ENCODE peak calls at places on chromosome 1, in eight cellular contexts. One of them, this sample, is unnamed.

GRCh38 chr1:234676103-234676594 is 66.2 kb upstream of the IRF2BP2 start:
- DNase-seq in thyroid gland: peak; percentile 61
- DNase-seq in HCT116: no peak
- DNase-seq in stomach: peak; percentile 78
- DNase-seq in sigmoid colon: peak; percentile 91
- DNase-seq in NB4: peak; percentile 65
- DNase-seq in upper lobe of left lung: no peak
- DNase-seq in ovary: peak; percentile 82
- DNase-seq in this sample: peak; percentile 94

GRCh38 chr1:89887270-89887669 is 66.4 kb downstream of the LRRC8D start:
- DNase-seq in upper lobe of left lung: no peak
- DNase-seq in ovary: no peak
- DNase-seq in HCT116: no peak
- DNase-seq in stomach: no peak
- DNase-seq in sigmoid colon: no peak
- DNase-seq in NB4: no peak
- DNase-seq in thyroid gland: no peak
- DNase-seq in this sample: no peak

GRCh38 chr1:41358152-41358937 is 2.9 kb upstream of the FOXO6 start:
- DNase-seq in NB4: peak; percentile 23
- DNase-seq in stomach: no peak
- DNase-seq in sigmoid colon: no peak
- DNase-seq in ovary: peak; percentile 29
- DNase-seq in upper lobe of left lung: no peak
- DNase-seq in HCT116: no peak
- DNase-seq in thyroid gland: peak; percentile 24
- DNase-seq in this sample: no peak

GRCh38 chr1:44154049-44154448 is 12.6 kb upstream of the KLF18 start:
- DNase-seq in stomach: no peak
- DNase-seq in NB4: no peak
- DNase-seq in sigmoid colon: no peak
- DNase-seq in HCT116: peak; percentile 52
- DNase-seq in thyroid gland: no peak
- DNase-seq in upper lobe of left lung: no peak
- DNase-seq in ovary: no peak
- DNase-seq in this sample: no peak

GRCh38 chr1:89688607-89689006 is 55.7 kb downstream of the LRRC8C start:
- DNase-seq in sigmoid colon: no peak
- DNase-seq in thyroid gland: no peak
- DNase-seq in ovary: no peak
- DNase-seq in HCT116: no peak
- DNase-seq in upper lobe of left lung: no peak
- DNase-seq in NB4: no peak
- DNase-seq in stomach: no peak
- DNase-seq in this sample: no peak

GRCh38 chr1:41919131-41919530 is 409 bp upstream of the HIVEP3 start:
- DNase-seq in ovary: no peak
- DNase-seq in HCT116: no peak
- DNase-seq in sigmoid colon: no peak
- DNase-seq in upper lobe of left lung: peak; percentile 13
- DNase-seq in thyroid gland: peak; percentile 34
- DNase-seq in stomach: no peak
- DNase-seq in NB4: no peak
- DNase-seq in this sample: no peak

GRCh38 chr1:28163496-28164120 is 12.9 kb downstream of the PTAFR start:
- DNase-seq in upper lobe of left lung: no peak
- DNase-seq in HCT116: no peak
- DNase-seq in sigmoid colon: no peak
- DNase-seq in NB4: no peak
- DNase-seq in thyroid gland: no peak
- DNase-seq in ovary: peak; percentile 42
- DNase-seq in stomach: no peak
- DNase-seq in this sample: no peak

GRCh38 chr1:180912211-180912800 is 391 bp upstream of the KIAA1614 start:
- DNase-seq in HCT116: no peak
- DNase-seq in stomach: no peak
- DNase-seq in thyroid gland: peak; percentile 38
- DNase-seq in sigmoid colon: peak; percentile 68
- DNase-seq in ovary: peak; percentile 68
- DNase-seq in NB4: no peak
- DNase-seq in upper lobe of left lung: peak; percentile 87
- DNase-seq in this sample: peak; percentile 29

GRCh38 chr1:7470904-7471638 is 300.0 kb upstream of the VAMP3 start:
- DNase-seq in HCT116: peak; percentile 90
- DNase-seq in ovary: peak; percentile 81
- DNase-seq in NB4: peak; percentile 10
- DNase-seq in sigmoid colon: peak; percentile 92
- DNase-seq in stomach: peak; percentile 46
- DNase-seq in thyroid gland: peak; percentile 88
- DNase-seq in upper lobe of left lung: peak; percentile 47
- DNase-seq in this sample: peak; percentile 47

GRCh38 chr1:154862927-154863701 is 7.0 kb downstream of the KCNN3 start:
- DNase-seq in stomach: no peak
- DNase-seq in sigmoid colon: no peak
- DNase-seq in ovary: no peak
- DNase-seq in thyroid gland: no peak
- DNase-seq in NB4: no peak
- DNase-seq in HCT116: no peak
- DNase-seq in upper lobe of left lung: no peak
- DNase-seq in this sample: no peak

GRCh38 chr1:150106331-150106730 is 38.8 kb downstream of the VPS45 start:
- DNase-seq in sigmoid colon: no peak
- DNase-seq in NB4: no peak
- DNase-seq in stomach: no peak
- DNase-seq in HCT116: no peak
- DNase-seq in upper lobe of left lung: no peak
- DNase-seq in thyroid gland: no peak
- DNase-seq in ovary: no peak
- DNase-seq in this sample: no peak

GRCh38 chr1:18923721-18924610 is 21.6 kb upstream of the ALDH4A1 start:
- DNase-seq in NB4: peak; percentile 81
- DNase-seq in thyroid gland: peak; percentile 55
- DNase-seq in stomach: no peak
- DNase-seq in sigmoid colon: no peak
- DNase-seq in HCT116: no peak
- DNase-seq in upper lobe of left lung: no peak
- DNase-seq in ovary: no peak
- DNase-seq in this sample: no peak

DNA sequence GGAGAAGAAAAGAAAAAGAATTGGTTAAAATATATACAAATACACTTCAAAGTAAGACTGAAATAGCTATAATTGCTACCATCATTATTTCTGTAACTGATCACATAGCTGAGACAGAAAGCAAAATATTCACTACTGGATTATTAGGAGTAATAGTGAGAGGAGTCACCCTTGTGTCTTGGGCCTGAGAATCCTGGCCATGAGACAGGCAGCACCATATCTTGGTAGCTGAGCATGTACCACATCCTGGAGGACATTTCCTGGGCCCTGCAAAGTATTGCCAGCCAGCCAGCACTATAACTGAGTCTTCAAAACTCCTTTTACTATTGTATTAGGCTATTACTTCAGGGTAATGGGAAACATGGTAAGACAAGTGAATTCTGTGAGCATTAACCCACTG is 63.5 kb downstream of the C1orf185 start:
- DNase-seq in sigmoid colon: no peak
- DNase-seq in thyroid gland: no peak
- DNase-seq in HCT116: no peak
- DNase-seq in stomach: no peak
- DNase-seq in ovary: no peak
- DNase-seq in upper lobe of left lung: no peak
- DNase-seq in NB4: no peak
- DNase-seq in this sample: no peak
- TF ChIP-seq POLR2A in sigmoid colon: no peak
- TF ChIP-seq POLR2A in thyroid gland: no peak
- TF ChIP-seq POLR2A in HCT116: no peak
- TF ChIP-seq POLR2A in stomach: no peak
- TF ChIP-seq POLR2A in ovary: no peak
- TF ChIP-seq POLR2A in upper lobe of left lung: no peak
- TF ChIP-seq POLR2A in NB4: no peak
- TF ChIP-seq POLR2A in this sample: no peak

DNA sequence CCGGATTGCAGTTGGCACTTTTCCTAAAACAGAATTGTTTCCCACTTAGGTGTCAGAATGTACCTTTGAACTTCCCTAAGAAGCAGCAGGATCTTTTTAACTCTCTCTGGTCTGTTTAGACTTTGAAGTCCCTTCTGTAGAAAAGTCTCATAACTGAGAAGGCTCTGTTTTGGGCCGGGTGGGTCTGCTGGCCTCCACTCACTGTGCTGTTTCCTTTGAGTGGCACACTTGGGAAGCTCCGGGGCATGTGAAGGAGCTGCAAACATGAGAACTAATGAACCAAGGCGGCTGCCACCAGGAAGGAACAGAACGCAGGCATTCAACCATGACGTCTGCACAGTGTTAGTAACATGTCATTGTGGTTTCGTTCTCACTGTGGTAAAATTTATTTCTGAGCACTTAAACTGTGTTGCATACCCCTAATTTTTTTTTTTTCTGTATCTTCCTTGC is 19.5 kb upstream of the NCMAP start:
- DNase-seq in HCT116: peak; percentile 43
- DNase-seq in sigmoid colon: no peak
- DNase-seq in thyroid gland: peak; percentile 96
- DNase-seq in ovary: no peak
- DNase-seq in NB4: peak; percentile 29
- DNase-seq in upper lobe of left lung: no peak
- DNase-seq in stomach: peak; percentile 51
- DNase-seq in this sample: peak; percentile 25
- TF ChIP-seq POLR2A in HCT116: no peak
- TF ChIP-seq POLR2A in sigmoid colon: no peak
- TF ChIP-seq POLR2A in thyroid gland: peak; percentile 32
- TF ChIP-seq POLR2A in ovary: no peak
- TF ChIP-seq POLR2A in NB4: no peak
- TF ChIP-seq POLR2A in upper lobe of left lung: no peak
- TF ChIP-seq POLR2A in stomach: no peak
- TF ChIP-seq POLR2A in this sample: no peak

GRCh38 chr1:226940029-226940805 is at the start of gene COQ8A:
- DNase-seq in NB4: peak; percentile 99
- DNase-seq in sigmoid colon: peak; percentile 100
- DNase-seq in HCT116: peak; percentile 98
- DNase-seq in stomach: peak; percentile 99
- DNase-seq in ovary: peak; percentile 99
- DNase-seq in thyroid gland: peak; percentile 99
- DNase-seq in upper lobe of left lung: peak; percentile 100
- DNase-seq in this sample: peak; percentile 99
- TF ChIP-seq POLR2A in NB4: peak; percentile 82
- TF ChIP-seq POLR2A in sigmoid colon: no peak
- TF ChIP-seq POLR2A in HCT116: no peak
- TF ChIP-seq POLR2A in stomach: no peak
- TF ChIP-seq POLR2A in ovary: no peak
- TF ChIP-seq POLR2A in thyroid gland: peak; percentile 73
- TF ChIP-seq POLR2A in upper lobe of left lung: no peak
- TF ChIP-seq POLR2A in this sample: peak; percentile 9

GRCh38 chr1:168939131-168939946 is 167.2 kb upstream of the ATP1B1 start:
- DNase-seq in HCT116: no peak
- DNase-seq in NB4: no peak
- DNase-seq in stomach: no peak
- DNase-seq in thyroid gland: no peak
- DNase-seq in ovary: no peak
- DNase-seq in upper lobe of left lung: no peak
- DNase-seq in sigmoid colon: no peak
- DNase-seq in this sample: no peak
- TF ChIP-seq POLR2A in HCT116: no peak
- TF ChIP-seq POLR2A in NB4: no peak
- TF ChIP-seq POLR2A in stomach: no peak
- TF ChIP-seq POLR2A in thyroid gland: no peak
- TF ChIP-seq POLR2A in ovary: no peak
- TF ChIP-seq POLR2A in upper lobe of left lung: no peak
- TF ChIP-seq POLR2A in sigmoid colon: no peak
- TF ChIP-seq POLR2A in this sample: no peak

GRCh38 chr1:197284972-197285371 is 16.9 kb downstream of the CRB1 start:
- DNase-seq in stomach: no peak
- DNase-seq in thyroid gland: no peak
- DNase-seq in ovary: no peak
- DNase-seq in upper lobe of left lung: no peak
- DNase-seq in sigmoid colon: no peak
- DNase-seq in HCT116: no peak
- DNase-seq in NB4: peak; percentile 13
- DNase-seq in this sample: no peak
- TF ChIP-seq POLR2A in stomach: no peak
- TF ChIP-seq POLR2A in thyroid gland: no peak
- TF ChIP-seq POLR2A in ovary: no peak
- TF ChIP-seq POLR2A in upper lobe of left lung: no peak
- TF ChIP-seq POLR2A in sigmoid colon: no peak
- TF ChIP-seq POLR2A in HCT116: no peak
- TF ChIP-seq POLR2A in NB4: no peak
- TF ChIP-seq POLR2A in this sample: no peak

GRCh38 chr1:45522324-45523104 is 830 bp upstream of the PRDX1 start:
- DNase-seq in ovary: no peak
- DNase-seq in upper lobe of left lung: no peak
- DNase-seq in HCT116: peak; percentile 44
- DNase-seq in stomach: no peak
- DNase-seq in thyroid gland: no peak
- DNase-seq in NB4: no peak
- DNase-seq in sigmoid colon: no peak
- DNase-seq in this sample: no peak
- TF ChIP-seq POLR2A in ovary: no peak
- TF ChIP-seq POLR2A in upper lobe of left lung: no peak
- TF ChIP-seq POLR2A in HCT116: no peak
- TF ChIP-seq POLR2A in stomach: no peak
- TF ChIP-seq POLR2A in thyroid gland: no peak
- TF ChIP-seq POLR2A in NB4: no peak
- TF ChIP-seq POLR2A in sigmoid colon: no peak
- TF ChIP-seq POLR2A in this sample: no peak

DNA sequence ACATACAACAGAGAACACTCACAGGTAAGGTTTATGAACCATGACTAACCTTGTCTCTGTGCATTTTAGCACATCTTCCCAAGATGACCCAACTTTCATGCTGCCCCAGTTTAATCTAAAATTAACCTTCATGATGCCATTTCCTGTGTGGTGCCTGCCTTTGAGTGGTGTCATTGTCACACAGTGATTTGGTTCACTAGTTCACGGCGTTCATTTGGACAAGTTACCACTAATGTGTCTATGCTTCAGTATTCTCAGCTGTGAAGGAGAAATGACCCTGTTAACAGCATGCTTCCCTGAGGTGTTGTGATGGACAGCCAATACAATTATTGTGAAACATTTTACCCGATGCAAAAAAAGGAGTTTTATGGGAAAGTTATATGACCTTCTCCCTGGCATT is 693.1 kb downstream of the RWDD3 start:
- DNase-seq in upper lobe of left lung: no peak
- DNase-seq in thyroid gland: no peak
- DNase-seq in NB4: no peak
- DNase-seq in sigmoid colon: no peak
- DNase-seq in stomach: no peak
- DNase-seq in HCT116: no peak
- DNase-seq in ovary: no peak
- DNase-seq in this sample: no peak
- TF ChIP-seq POLR2A in upper lobe of left lung: no peak
- TF ChIP-seq POLR2A in thyroid gland: no peak
- TF ChIP-seq POLR2A in NB4: no peak
- TF ChIP-seq POLR2A in sigmoid colon: no peak
- TF ChIP-seq POLR2A in stomach: no peak
- TF ChIP-seq POLR2A in HCT116: no peak
- TF ChIP-seq POLR2A in ovary: no peak
- TF ChIP-seq POLR2A in this sample: no peak

DNA sequence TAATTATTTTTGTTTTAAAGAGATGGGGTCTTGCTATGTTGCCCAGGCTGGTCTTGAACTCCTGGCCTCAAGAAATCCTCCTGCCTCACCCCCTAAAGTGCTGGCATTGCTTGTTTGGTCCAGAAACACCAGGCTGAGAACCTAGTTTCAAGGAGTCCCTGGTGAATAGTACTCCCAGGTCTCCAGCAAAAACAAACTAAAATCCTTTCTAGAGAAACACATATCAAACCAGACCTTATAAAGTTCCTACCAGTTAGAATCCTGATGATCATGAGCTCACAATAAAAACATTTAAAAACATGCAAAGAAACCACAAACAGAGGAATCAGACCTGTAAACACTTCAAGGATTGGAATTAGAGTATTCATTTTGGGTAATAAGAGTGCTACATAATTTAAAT is 34.4 kb upstream of the PADI1 start:
- DNase-seq in HCT116: no peak
- DNase-seq in thyroid gland: no peak
- DNase-seq in NB4: no peak
- DNase-seq in sigmoid colon: no peak
- DNase-seq in upper lobe of left lung: no peak
- DNase-seq in ovary: no peak
- DNase-seq in stomach: no peak
- DNase-seq in this sample: no peak
- TF ChIP-seq POLR2A in HCT116: no peak
- TF ChIP-seq POLR2A in thyroid gland: no peak
- TF ChIP-seq POLR2A in NB4: no peak
- TF ChIP-seq POLR2A in sigmoid colon: no peak
- TF ChIP-seq POLR2A in upper lobe of left lung: no peak
- TF ChIP-seq POLR2A in ovary: no peak
- TF ChIP-seq POLR2A in stomach: no peak
- TF ChIP-seq POLR2A in this sample: no peak

This sample was measured in testis.